ENCODE peak calls at places on chromosomes 7 and 10, in ten cellular contexts. B, X, F, N, K, P, W, E, O and M are unnamed samples. For H3K4me1, the result is how much of the 10 kb centered on the place peaks cover.

GRCh38 chr10:86316274-86316835 is 50.2 kb downstream of the GRID1 start:
- DNase-seq in P (peak), O (no peak), E (peak), B (no peak), K (no peak), W (no peak), F (no peak), N (no peak), X (no peak), M (no peak)

GRCh38 chr10:102632394-102633062 is 11.8 kb upstream of the TRIM8 start:
- DNase-seq in K (no peak), P (peak), N (no peak), E (no peak), W (peak), O (no peak), B (peak), F (no peak), X (peak), M (no peak)

GRCh38 chr7:31061185-31061584 is 9.1 kb downstream of the ADCYAP1R1 start:
- DNase-seq in E (peak), X (no peak), K (no peak), O (peak), B (no peak), W (no peak), P (peak), F (no peak), N (peak), M (peak)

GRCh38 chr7:97226541-97226940 is 109.0 kb downstream of the SDHAF3 start:
- DNase-seq in O (no peak), F (no peak), K (no peak), X (no peak), E (no peak), B (no peak), P (no peak), W (no peak), N (no peak), M (no peak)

GRCh38 chr7:16951483-16952080 is 69.8 kb upstream of the AGR3 start:
- DNase-seq in K (no peak), E (no peak), W (no peak), B (no peak), P (no peak), O (no peak), X (no peak), N (no peak), F (peak), M (no peak)

GRCh38 chr10:79065091-79065551 is 3.6 kb upstream of the ZMIZ1 start:
- DNase-seq in B (no peak), P (peak), N (no peak), F (no peak), O (no peak), W (no peak), K (no peak), E (no peak), X (peak), M (no peak)

GRCh38 chr7:75619636-75620035 is 119.1 kb downstream of the HIP1 start:
- DNase-seq in W (no peak), X (no peak), O (no peak), N (no peak), B (no peak), P (no peak), K (no peak), E (no peak), F (no peak), M (no peak)

GRCh38 chr10:19917756-19918478 is 101.7 kb downstream of the PLXDC2 start:
- DNase-seq in O (no peak), N (peak), B (no peak), F (no peak), W (no peak), X (no peak), K (no peak), P (no peak), E (no peak), M (no peak)

GRCh38 chr10:49396666-49396999 is 744 bp upstream of the DRGX start:
- DNase-seq in X (no peak), K (no peak), F (no peak), N (no peak), O (no peak), B (no peak), W (no peak), E (no peak), P (no peak), M (no peak)

GRCh38 chr7:24401628-24402593 is 117.9 kb downstream of the NPY start:
- DNase-seq in B (peak), W (peak), P (no peak), X (no peak), F (peak), K (peak), N (peak), O (peak), E (no peak), M (no peak)

GRCh38 chr7:41404375-41405074 is 298.4 kb downstream of the INHBA start:
- DNase-seq in B (no peak), W (no peak), K (no peak), X (no peak), P (no peak), O (no peak), E (no peak), F (no peak), N (peak), M (no peak)

GRCh38 chr7:37971491-37971890 is 51.1 kb downstream of the EPDR1 start:
- DNase-seq in X (no peak), F (no peak), E (no peak), O (no peak), N (no peak), B (no peak), K (no peak), W (no peak), P (no peak), M (no peak)

DNA sequence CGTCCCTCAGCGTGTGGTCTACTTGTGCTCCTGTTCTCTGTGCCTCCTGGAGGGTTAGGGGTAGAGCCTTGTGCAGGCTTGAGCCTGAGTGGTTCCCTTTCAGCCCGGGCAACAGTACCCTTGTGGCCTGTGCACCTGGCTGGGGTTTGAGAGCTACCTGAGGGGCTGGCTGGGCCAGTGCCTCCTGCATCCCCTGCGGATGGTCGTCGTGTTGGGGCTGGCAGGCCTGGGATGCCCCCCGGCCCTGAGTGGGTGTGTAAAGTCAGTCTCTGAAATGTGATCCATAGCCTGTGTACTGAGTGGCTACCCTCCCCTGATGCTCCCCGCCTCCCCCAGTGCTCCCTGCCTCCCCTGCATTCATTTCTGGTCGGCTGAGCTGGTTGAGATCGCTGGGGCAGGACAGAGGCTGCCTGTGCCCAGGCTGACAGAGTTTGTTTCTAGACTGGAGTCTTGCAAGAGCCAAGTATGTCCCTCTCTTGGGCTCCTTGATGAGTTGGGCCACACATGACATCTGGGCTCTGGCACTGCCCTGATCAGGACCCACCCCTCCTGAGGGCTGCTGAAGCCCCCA is 9.3 kb downstream of the ZNF316 start:
- DNase-seq in E (no peak), O (no peak), P (no peak), W (no peak), K (no peak), F (no peak), B (no peak), N (no peak), X (peak), M (no peak)
- H3K9ac ChIP-seq in E (no peak), O (no peak), P (no peak), W (no peak), K (no peak), F (no peak), B (no peak), N (no peak), X (no peak), M (no peak)

GRCh38 chr7:151137076-151137611 is 30.4 kb downstream of the GBX1 start:
- DNase-seq in P (peak), X (peak), W (no peak), O (no peak), K (no peak), E (no peak), F (no peak), B (no peak), N (peak), M (peak)
- H3K4me1 ChIP-seq in P (under half), X (under half), W (under half), O (under half), K (under half), E (under half), F (under half), B (under half), N (under half), M (under half)

DNA sequence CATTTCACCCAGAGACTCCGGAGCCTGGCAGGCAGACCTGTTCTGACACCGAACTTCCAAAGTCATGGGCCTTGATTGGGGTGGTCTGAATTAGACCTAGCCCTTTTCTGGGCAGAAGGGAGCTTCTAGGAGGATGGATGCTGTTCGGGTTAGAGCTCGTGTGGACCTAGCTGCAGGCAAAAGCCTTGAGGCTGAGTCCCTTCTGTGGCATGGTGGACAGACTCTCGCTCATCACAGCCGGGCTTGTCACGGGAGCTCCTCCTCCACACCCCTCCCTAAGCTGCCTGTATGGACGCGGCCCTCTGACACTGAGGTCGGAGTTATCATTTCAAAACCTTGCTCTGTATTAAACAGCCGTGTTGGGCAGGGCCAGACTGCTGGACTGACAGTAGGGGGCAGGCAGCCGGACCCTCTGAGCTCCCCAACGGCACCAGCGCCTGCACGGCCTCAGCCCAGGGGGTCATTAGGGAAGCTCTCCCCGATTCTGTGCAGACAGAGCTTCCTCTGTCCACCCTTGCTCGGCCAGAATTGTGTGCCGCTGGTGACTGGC is 2.2 kb downstream of the IRF5 start:
- DNase-seq in K (no peak), E (no peak), O (peak), W (no peak), X (no peak), P (no peak), N (no peak), B (no peak), F (no peak), M (no peak)
- H3K27ac ChIP-seq in K (no peak), E (no peak), O (no peak), W (no peak), X (peak), P (no peak), N (no peak), B (no peak), F (no peak), M (no peak)

DNA sequence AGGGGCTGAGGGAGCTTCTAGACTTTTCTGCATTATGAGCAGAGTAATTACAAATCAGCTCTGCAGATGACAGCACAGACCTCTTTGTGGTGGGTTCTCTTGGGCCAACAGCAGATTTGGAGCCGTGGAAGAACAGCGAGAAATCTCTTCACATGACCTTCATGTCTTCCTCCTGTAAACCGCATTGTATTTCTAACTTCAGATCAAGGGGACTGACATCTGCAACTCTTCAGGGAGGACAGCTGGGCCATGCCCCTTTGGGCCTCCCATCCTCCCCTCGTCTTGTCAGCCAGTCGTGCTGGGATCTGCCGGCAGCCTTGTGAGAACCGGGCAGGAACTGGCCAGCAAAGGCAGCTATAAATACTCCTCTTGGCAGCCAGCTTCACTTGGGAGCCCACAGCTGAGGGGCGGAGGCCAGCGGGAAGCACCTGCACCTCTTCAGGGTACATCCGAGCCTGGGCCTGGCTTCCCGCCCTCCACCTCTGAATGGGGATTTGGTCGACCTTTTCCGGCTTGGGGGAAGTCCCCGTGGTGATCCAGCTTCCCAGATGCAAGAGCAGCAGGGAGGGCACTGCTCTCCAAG is 54.8 kb downstream of the STEAP1B start:
- DNase-seq in X (peak), P (peak), N (no peak), W (peak), O (peak), B (no peak), E (peak), F (no peak), K (no peak), M (peak)
- H3K9ac ChIP-seq in X (no peak), P (no peak), N (no peak), W (no peak), O (peak), B (no peak), E (no peak), F (no peak), K (no peak), M (no peak)

GRCh38 chr10:27742195-27742925 is 3.3 kb downstream of the MKX start:
- DNase-seq in O (no peak), W (peak), K (peak), E (peak), X (peak), P (peak), N (peak), B (peak), F (peak), M (peak)

GRCh38 chr10:27744478-27745379 is 890 bp downstream of the MKX start:
- DNase-seq in N (peak), B (peak), F (peak), X (peak), K (no peak), P (no peak), O (no peak), W (peak), E (peak), M (peak)

GRCh38 chr10:27745380-27745718 is 270 bp downstream of the MKX start:
- DNase-seq in X (no peak), E (peak), K (no peak), O (no peak), W (no peak), N (no peak), F (no peak), B (no peak), P (peak), M (no peak)

GRCh38 chr10:27742926-27743735 is 2.5 kb downstream of the MKX start:
- DNase-seq in E (peak), N (peak), K (no peak), F (peak), O (no peak), P (peak), B (peak), W (peak), X (peak), M (peak)

GRCh38 chr10:27743736-27744477 is 1.7 kb downstream of the MKX start:
- DNase-seq in N (no peak), P (peak), F (peak), K (no peak), B (peak), O (no peak), W (peak), X (no peak), E (no peak), M (peak)
- H3K4me1 ChIP-seq in N (under half), P (under half), F (under half), K (under half), B (under half), O (under half), W (under half), X (under half), E (under half), M (under half)